ENCODE peak calls at places on chromosomes 5 and 9, in six cellular contexts. C, L, S, O, A and D are unnamed samples.

GRCh38 chr5:60812426-60812825 is 31.6 kb downstream of the ELOVL7 start:
- DNase-seq in O (no peak), S (no peak), C (no peak), L (no peak), A (no peak), D (no peak)

GRCh38 chr9:133979124-133979920 is 12.8 kb downstream of the VAV2 start:
- DNase-seq in C (no peak), L (no peak), O (peak; percentile 51), S (peak; percentile 30), A (no peak), D (no peak)

GRCh38 chr5:55530669-55531068 is 4.1 kb downstream of the PLPP1 start:
- DNase-seq in L (no peak), O (no peak), A (no peak), C (no peak), S (no peak), D (no peak)

GRCh38 chr9:125296843-125297372 is 35.3 kb downstream of the GAPVD1 start:
- DNase-seq in C (no peak), L (no peak), S (peak; percentile 4), A (no peak), O (no peak), D (no peak)

GRCh38 chr9:75146229-75146628 is 57.9 kb downstream of the OSTF1 start:
- DNase-seq in C (peak; percentile 6), L (no peak), S (peak; percentile 70), A (peak; percentile 92), O (no peak), D (peak; percentile 25)

GRCh38 chr5:181189962-181190710 is 14.9 kb downstream of the TRIM7 start:
- DNase-seq in C (no peak), S (no peak), L (no peak), A (no peak), O (no peak), D (no peak)

GRCh38 chr5:61538722-61539501 is 206.9 kb downstream of the ZSWIM6 start:
- DNase-seq in C (no peak), L (no peak), A (no peak), S (no peak), O (no peak), D (no peak)

GRCh38 chr5:112923148-112923917 is 1.3 kb upstream of the REEP5 start:
- DNase-seq in O (no peak), L (no peak), S (no peak), A (no peak), C (no peak), D (no peak)

GRCh38 chr5:131264453-131265200 is 774 bp downstream of the CDC42SE2 start:
- DNase-seq in C (no peak), O (peak; percentile 20), A (peak; percentile 61), L (peak; percentile 13), S (peak; percentile 31), D (no peak)

GRCh38 chr5:177023247-177023703 is 779 bp downstream of the ZNF346 start:
- DNase-seq in C (no peak), A (peak; percentile 7), S (peak; percentile 8), O (no peak), L (no peak), D (no peak)

GRCh38 chr9:137435980-137436760 is 5.0 kb downstream of the ENTPD8 start:
- DNase-seq in O (peak; percentile 80), C (peak; percentile 77), S (peak; percentile 85), L (no peak), A (peak; percentile 94), D (peak; percentile 85)